ENCODE peak calls at places on chromosome 19, in seven cellular contexts. One of them, this sample, is unnamed.
A peak's percentile ranks its signal among the peaks of the same experiment; 100 is the strongest.

GRCh38 chr19:17855333-17856152 is 4.2 kb upstream of the RPL18A start:
- DNase-seq in Caco-2: peak; percentile 89
- DNase-seq in PC-3: peak; percentile 91
- DNase-seq in right atrium auricular region: peak; percentile 85
- DNase-seq in CD4-positive, alpha-beta T cell: peak; percentile 94
- DNase-seq in bronchial epithelial cell: peak; percentile 37
- DNase-seq in left ventricle myocardium inferior: peak; percentile 85
- DNase-seq in this sample: peak; percentile 74

GRCh38 chr19:2555422-2556220 is 79.7 kb downstream of the GADD45B start:
- DNase-seq in Caco-2: no peak
- DNase-seq in PC-3: no peak
- DNase-seq in right atrium auricular region: no peak
- DNase-seq in CD4-positive, alpha-beta T cell: no peak
- DNase-seq in bronchial epithelial cell: no peak
- DNase-seq in left ventricle myocardium inferior: peak; percentile 11
- DNase-seq in this sample: peak; percentile 16

GRCh38 chr19:18091217-18091608 is 4.5 kb upstream of the IL12RB1 start:
- DNase-seq in Caco-2: no peak
- DNase-seq in PC-3: no peak
- DNase-seq in right atrium auricular region: no peak
- DNase-seq in CD4-positive, alpha-beta T cell: peak; percentile 59
- DNase-seq in bronchial epithelial cell: no peak
- DNase-seq in left ventricle myocardium inferior: peak; percentile 52
- DNase-seq in this sample: peak; percentile 93

GRCh38 chr19:38425810-38426466 is at the start of gene RASGRP4:
- DNase-seq in Caco-2: no peak
- DNase-seq in PC-3: no peak
- DNase-seq in right atrium auricular region: no peak
- DNase-seq in CD4-positive, alpha-beta T cell: no peak
- DNase-seq in bronchial epithelial cell: no peak
- DNase-seq in left ventricle myocardium inferior: peak; percentile 51
- DNase-seq in this sample: peak; percentile 64

GRCh38 chr19:36528194-36528920 is at the start of gene ZNF260:
- DNase-seq in Caco-2: peak; percentile 97
- DNase-seq in PC-3: peak; percentile 88
- DNase-seq in right atrium auricular region: peak; percentile 97
- DNase-seq in CD4-positive, alpha-beta T cell: peak; percentile 82
- DNase-seq in bronchial epithelial cell: peak; percentile 93
- DNase-seq in left ventricle myocardium inferior: peak; percentile 98
- DNase-seq in this sample: peak; percentile 94

GRCh38 chr19:18895038-18895827 is 725 bp downstream of the CERS1 start:
- DNase-seq in Caco-2: peak; percentile 86
- DNase-seq in PC-3: peak; percentile 53
- DNase-seq in right atrium auricular region: no peak
- DNase-seq in CD4-positive, alpha-beta T cell: no peak
- DNase-seq in bronchial epithelial cell: no peak
- DNase-seq in left ventricle myocardium inferior: no peak
- DNase-seq in this sample: no peak

GRCh38 chr19:57537953-57538547 is 10.9 kb downstream of the ZNF549 start:
- DNase-seq in Caco-2: no peak
- DNase-seq in PC-3: no peak
- DNase-seq in right atrium auricular region: no peak
- DNase-seq in CD4-positive, alpha-beta T cell: no peak
- DNase-seq in bronchial epithelial cell: no peak
- DNase-seq in left ventricle myocardium inferior: no peak
- DNase-seq in this sample: no peak

GRCh38 chr19:18223860-18224524 is 2.2 kb downstream of the PDE4C start:
- DNase-seq in Caco-2: peak; percentile 79
- DNase-seq in PC-3: peak; percentile 29
- DNase-seq in right atrium auricular region: no peak
- DNase-seq in CD4-positive, alpha-beta T cell: no peak
- DNase-seq in bronchial epithelial cell: no peak
- DNase-seq in left ventricle myocardium inferior: peak; percentile 45
- DNase-seq in this sample: no peak

GRCh38 chr19:2354670-2355069 is 5.4 kb upstream of the TMPRSS9 start:
- DNase-seq in Caco-2: no peak
- DNase-seq in PC-3: no peak
- DNase-seq in right atrium auricular region: no peak
- DNase-seq in CD4-positive, alpha-beta T cell: no peak
- DNase-seq in bronchial epithelial cell: no peak
- DNase-seq in left ventricle myocardium inferior: no peak
- DNase-seq in this sample: no peak

GRCh38 chr19:12075538-12076139 is 11.1 kb downstream of the ZNF844 start:
- DNase-seq in Caco-2: no peak
- DNase-seq in PC-3: no peak
- DNase-seq in right atrium auricular region: no peak
- DNase-seq in CD4-positive, alpha-beta T cell: no peak
- DNase-seq in bronchial epithelial cell: no peak
- DNase-seq in left ventricle myocardium inferior: no peak
- DNase-seq in this sample: no peak

GRCh38 chr19:36605839-36606478 is 846 bp downstream of the ZNF382 start:
- DNase-seq in Caco-2: no peak
- DNase-seq in PC-3: no peak
- DNase-seq in right atrium auricular region: no peak
- DNase-seq in CD4-positive, alpha-beta T cell: no peak
- DNase-seq in bronchial epithelial cell: no peak
- DNase-seq in left ventricle myocardium inferior: no peak
- DNase-seq in this sample: no peak

GRCh38 chr19:14474827-14475226 is 327 bp downstream of the PTGER1 start:
- DNase-seq in Caco-2: no peak
- DNase-seq in PC-3: no peak
- DNase-seq in right atrium auricular region: no peak
- DNase-seq in CD4-positive, alpha-beta T cell: no peak
- DNase-seq in bronchial epithelial cell: no peak
- DNase-seq in left ventricle myocardium inferior: no peak
- DNase-seq in this sample: no peak

GRCh38 chr19:48654299-48655059 is 8.5 kb upstream of the CA11 start:
- DNase-seq in Caco-2: no peak
- DNase-seq in PC-3: no peak
- DNase-seq in right atrium auricular region: no peak
- DNase-seq in CD4-positive, alpha-beta T cell: no peak
- DNase-seq in bronchial epithelial cell: no peak
- DNase-seq in left ventricle myocardium inferior: no peak
- DNase-seq in this sample: no peak

GRCh38 chr19:42480335-42481095 is 37.8 kb upstream of the CXCL17 start:
- DNase-seq in Caco-2: no peak
- DNase-seq in PC-3: peak; percentile 61
- DNase-seq in right atrium auricular region: no peak
- DNase-seq in CD4-positive, alpha-beta T cell: no peak
- DNase-seq in bronchial epithelial cell: peak; percentile 73
- DNase-seq in left ventricle myocardium inferior: no peak
- DNase-seq in this sample: no peak

GRCh38 chr19:55066107-55066709 is 3.3 kb upstream of the RDH13 start:
- DNase-seq in Caco-2: no peak
- DNase-seq in PC-3: peak; percentile 38
- DNase-seq in right atrium auricular region: no peak
- DNase-seq in CD4-positive, alpha-beta T cell: no peak
- DNase-seq in bronchial epithelial cell: peak; percentile 22
- DNase-seq in left ventricle myocardium inferior: no peak
- DNase-seq in this sample: no peak

GRCh38 chr19:1102407-1103106 is 1.2 kb upstream of the GPX4 start:
- DNase-seq in Caco-2: peak; percentile 80
- DNase-seq in PC-3: peak; percentile 96
- DNase-seq in right atrium auricular region: peak; percentile 89
- DNase-seq in CD4-positive, alpha-beta T cell: no peak
- DNase-seq in bronchial epithelial cell: peak; percentile 100
- DNase-seq in left ventricle myocardium inferior: no peak
- DNase-seq in this sample: peak; percentile 74

GRCh38 chr19:36213793-36214387 is 575 bp downstream of the ZNF565 start:
- DNase-seq in Caco-2: no peak
- DNase-seq in PC-3: peak; percentile 1
- DNase-seq in right atrium auricular region: no peak
- DNase-seq in CD4-positive, alpha-beta T cell: no peak
- DNase-seq in bronchial epithelial cell: no peak
- DNase-seq in left ventricle myocardium inferior: no peak
- DNase-seq in this sample: peak; percentile 60

GRCh38 chr19:45938733-45939319 is 24.2 kb upstream of the NANOS2 start:
- DNase-seq in Caco-2: no peak
- DNase-seq in PC-3: no peak
- DNase-seq in right atrium auricular region: no peak
- DNase-seq in CD4-positive, alpha-beta T cell: no peak
- DNase-seq in bronchial epithelial cell: no peak
- DNase-seq in left ventricle myocardium inferior: no peak
- DNase-seq in this sample: no peak

DNA sequence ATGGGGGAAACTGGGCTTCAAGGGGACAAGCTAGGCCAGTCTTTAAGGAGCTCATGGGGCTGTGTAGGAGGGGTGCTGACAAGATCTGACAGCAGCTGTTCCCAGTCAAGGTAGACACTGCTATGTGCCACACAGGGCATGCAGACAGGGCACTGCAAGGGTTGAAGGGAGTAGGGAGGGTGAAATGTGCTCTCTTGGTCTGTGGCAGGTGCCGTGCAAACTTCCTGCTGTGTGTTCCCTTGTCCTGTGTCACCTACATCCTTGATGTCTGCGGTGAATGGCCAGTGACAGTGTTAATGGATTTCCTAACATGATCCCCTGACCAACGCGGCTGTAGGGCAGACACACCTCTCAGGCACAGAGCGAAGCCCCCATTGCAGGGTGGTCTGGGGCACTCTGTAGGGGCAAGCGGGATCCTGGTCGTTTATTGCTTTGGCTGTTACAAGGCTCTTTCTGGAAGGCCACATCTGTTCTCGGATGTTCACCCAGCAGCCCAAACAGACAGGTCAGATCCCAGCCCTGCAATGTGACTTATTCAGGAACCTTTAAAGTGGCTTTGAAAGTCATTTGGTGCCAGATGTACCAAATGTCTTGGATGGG is 199.4 kb upstream of the ZNF536 start:
- DNase-seq in Caco-2: no peak
- DNase-seq in PC-3: no peak
- DNase-seq in right atrium auricular region: no peak
- DNase-seq in CD4-positive, alpha-beta T cell: no peak
- DNase-seq in bronchial epithelial cell: no peak
- DNase-seq in left ventricle myocardium inferior: no peak
- DNase-seq in this sample: no peak
- TF ChIP-seq CTCF in Caco-2: no peak
- TF ChIP-seq CTCF in PC-3: no peak
- TF ChIP-seq CTCF in right atrium auricular region: no peak
- TF ChIP-seq CTCF in CD4-positive, alpha-beta T cell: no peak
- TF ChIP-seq CTCF in bronchial epithelial cell: no peak
- TF ChIP-seq CTCF in left ventricle myocardium inferior: no peak
- TF ChIP-seq CTCF in this sample: no peak

DNA sequence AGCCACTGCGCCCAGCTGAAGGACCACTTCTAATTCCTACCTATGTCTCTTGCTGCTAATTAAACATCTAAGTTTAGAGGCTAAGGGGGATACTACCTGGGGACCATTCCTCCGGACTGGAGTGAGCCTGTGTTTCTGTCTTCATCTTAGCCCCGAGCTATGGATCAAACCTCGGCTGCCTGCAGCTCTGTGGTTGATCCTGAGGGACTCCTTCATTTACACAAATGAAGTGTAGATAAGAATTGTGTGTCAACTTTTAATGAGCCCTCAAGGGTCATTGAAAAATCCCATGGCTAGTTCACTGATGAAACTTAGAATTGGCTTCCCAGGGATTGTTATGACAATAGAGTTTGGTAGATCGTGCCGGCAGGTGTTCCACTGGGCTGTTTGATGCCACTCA is 31.5 kb upstream of the OR10H1 start:
- DNase-seq in Caco-2: no peak
- DNase-seq in PC-3: no peak
- DNase-seq in right atrium auricular region: no peak
- DNase-seq in CD4-positive, alpha-beta T cell: no peak
- DNase-seq in bronchial epithelial cell: no peak
- DNase-seq in left ventricle myocardium inferior: no peak
- DNase-seq in this sample: no peak
- TF ChIP-seq CTCF in Caco-2: no peak
- TF ChIP-seq CTCF in PC-3: no peak
- TF ChIP-seq CTCF in right atrium auricular region: no peak
- TF ChIP-seq CTCF in CD4-positive, alpha-beta T cell: no peak
- TF ChIP-seq CTCF in bronchial epithelial cell: no peak
- TF ChIP-seq CTCF in left ventricle myocardium inferior: no peak
- TF ChIP-seq CTCF in this sample: no peak

GRCh38 chr19:32324631-32325215 is 20.7 kb upstream of the ZNF507 start:
- DNase-seq in Caco-2: no peak
- DNase-seq in PC-3: no peak
- DNase-seq in right atrium auricular region: no peak
- DNase-seq in CD4-positive, alpha-beta T cell: no peak
- DNase-seq in bronchial epithelial cell: no peak
- DNase-seq in left ventricle myocardium inferior: no peak
- DNase-seq in this sample: no peak
- TF ChIP-seq CTCF in Caco-2: no peak
- TF ChIP-seq CTCF in PC-3: peak; percentile 39
- TF ChIP-seq CTCF in right atrium auricular region: no peak
- TF ChIP-seq CTCF in CD4-positive, alpha-beta T cell: no peak
- TF ChIP-seq CTCF in bronchial epithelial cell: no peak
- TF ChIP-seq CTCF in left ventricle myocardium inferior: no peak
- TF ChIP-seq CTCF in this sample: no peak

GRCh38 chr19:47002853-47003610 is 16.6 kb upstream of the NPAS1 start:
- DNase-seq in Caco-2: no peak
- DNase-seq in PC-3: no peak
- DNase-seq in right atrium auricular region: no peak
- DNase-seq in CD4-positive, alpha-beta T cell: no peak
- DNase-seq in bronchial epithelial cell: no peak
- DNase-seq in left ventricle myocardium inferior: no peak
- DNase-seq in this sample: no peak

GRCh38 chr19:47004012-47004465 is 15.6 kb upstream of the NPAS1 start:
- DNase-seq in Caco-2: no peak
- DNase-seq in PC-3: no peak
- DNase-seq in right atrium auricular region: no peak
- DNase-seq in CD4-positive, alpha-beta T cell: no peak
- DNase-seq in bronchial epithelial cell: no peak
- DNase-seq in left ventricle myocardium inferior: no peak
- DNase-seq in this sample: no peak

GRCh38 chr19:47003611-47003935 is 16.1 kb upstream of the NPAS1 start:
- DNase-seq in Caco-2: no peak
- DNase-seq in PC-3: no peak
- DNase-seq in right atrium auricular region: no peak
- DNase-seq in CD4-positive, alpha-beta T cell: no peak
- DNase-seq in bronchial epithelial cell: no peak
- DNase-seq in left ventricle myocardium inferior: no peak
- DNase-seq in this sample: no peak

GRCh38 chr19:47001584-47001983 is 18.1 kb upstream of the NPAS1 start:
- DNase-seq in Caco-2: no peak
- DNase-seq in PC-3: no peak
- DNase-seq in right atrium auricular region: no peak
- DNase-seq in CD4-positive, alpha-beta T cell: no peak
- DNase-seq in bronchial epithelial cell: no peak
- DNase-seq in left ventricle myocardium inferior: no peak
- DNase-seq in this sample: no peak

GRCh38 chr19:47002106-47002766 is 17.4 kb upstream of the NPAS1 start:
- DNase-seq in Caco-2: no peak
- DNase-seq in PC-3: no peak
- DNase-seq in right atrium auricular region: no peak
- DNase-seq in CD4-positive, alpha-beta T cell: no peak
- DNase-seq in bronchial epithelial cell: no peak
- DNase-seq in left ventricle myocardium inferior: no peak
- DNase-seq in this sample: no peak
- TF ChIP-seq CTCF in Caco-2: no peak
- TF ChIP-seq CTCF in PC-3: no peak
- TF ChIP-seq CTCF in right atrium auricular region: peak; percentile 38
- TF ChIP-seq CTCF in CD4-positive, alpha-beta T cell: no peak
- TF ChIP-seq CTCF in bronchial epithelial cell: peak; percentile 65
- TF ChIP-seq CTCF in left ventricle myocardium inferior: peak; percentile 44
- TF ChIP-seq CTCF in this sample: no peak

This sample was measured in CD14-positive monocyte.